ENCODE peak calls at places on chromosomes 11 and 22, in seven cellular contexts. E, I, H, Z, U, C and K are unnamed samples.

GRCh38 chr11:91104237-91104636 is 881.4 kb upstream of the CHORDC1 start:
- DNase-seq in C (peak), H (peak), U (no peak), I (no peak), Z (no peak), E (no peak), K (peak)

GRCh38 chr22:23227380-23227779 is 47.1 kb downstream of the BCR start:
- DNase-seq in I (no peak), Z (no peak), H (no peak), E (no peak), C (no peak), U (no peak), K (no peak)

GRCh38 chr22:22390989-22391388 is 117.6 kb downstream of the ZNF280B start:
- DNase-seq in E (no peak), U (no peak), Z (no peak), H (no peak), C (no peak), I (no peak), K (no peak)

GRCh38 chr11:35794850-35795249 is 132.3 kb downstream of the TRIM44 start:
- DNase-seq in C (peak), Z (no peak), H (no peak), E (no peak), I (no peak), U (no peak), K (peak)

GRCh38 chr22:36201630-36202312 is at the start of gene APOL4:
- DNase-seq in H (no peak), E (no peak), Z (peak), C (no peak), U (peak), I (no peak), K (no peak)

GRCh38 chr11:12179521-12179920 is 69.1 kb downstream of the MICAL2 start:
- DNase-seq in U (no peak), E (no peak), H (no peak), C (no peak), Z (no peak), I (no peak), K (no peak)

GRCh38 chr22:20111045-20111688 is 4.7 kb upstream of the RANBP1 start:
- DNase-seq in I (no peak), C (peak), U (no peak), Z (no peak), E (no peak), H (peak), K (no peak)

GRCh38 chr11:35235944-35236666 is 97.1 kb downstream of the CD44 start:
- DNase-seq in U (no peak), C (no peak), E (no peak), I (no peak), Z (peak), H (peak), K (no peak)

GRCh38 chr11:118194835-118195627 is 18.6 kb upstream of the SCN2B start:
- DNase-seq in Z (peak), U (peak), I (no peak), C (peak), H (peak), E (peak), K (peak)

GRCh38 chr22:45565973-45566372 is 63.3 kb downstream of the FBLN1 start:
- DNase-seq in U (no peak), C (no peak), H (no peak), E (no peak), Z (no peak), I (no peak), K (no peak)

GRCh38 chr11:66225054-66225453 is 43.4 kb upstream of the RAB1B start:
- DNase-seq in C (no peak), E (no peak), I (no peak), Z (no peak), H (no peak), U (no peak), K (no peak)

GRCh38 chr11:33721291-33721840 is 14.9 kb downstream of the CD59 start:
- DNase-seq in I (no peak), H (no peak), C (peak), U (no peak), E (no peak), Z (no peak), K (no peak)

GRCh38 chr11:36065436-36065835 is 121.6 kb downstream of the LDLRAD3 start:
- DNase-seq in H (no peak), U (no peak), Z (no peak), I (no peak), E (no peak), C (peak), K (no peak)

GRCh38 chr11:120385110-120385509 is 48.9 kb downstream of the ARHGEF12 start:
- DNase-seq in H (no peak), I (no peak), Z (no peak), E (no peak), U (no peak), C (peak), K (no peak)

GRCh38 chr11:108967571-108967970 is 302.7 kb downstream of the DDX10 start:
- DNase-seq in U (no peak), I (no peak), Z (no peak), E (no peak), C (no peak), H (no peak), K (no peak)

GRCh38 chr22:49609207-49609876 is 218.3 kb downstream of the BRD1 start:
- DNase-seq in E (no peak), Z (no peak), U (no peak), I (no peak), C (no peak), H (no peak), K (no peak)

GRCh38 chr11:34278175-34278574 is 79.6 kb downstream of the ABTB2 start:
- DNase-seq in E (no peak), H (no peak), C (no peak), Z (no peak), U (no peak), I (no peak), K (no peak)

GRCh38 chr11:3133456-3134217 is 31.5 kb downstream of the OSBPL5 start:
- DNase-seq in U (no peak), Z (peak), H (no peak), C (no peak), I (no peak), E (no peak), K (no peak)

GRCh38 chr11:117663826-117664225 is 133.2 kb downstream of the DSCAML1 start:
- DNase-seq in C (no peak), U (no peak), I (no peak), H (no peak), E (no peak), Z (no peak), K (no peak)

GRCh38 chr11:77259681-77260080 is 41.8 kb downstream of the GDPD4 start:
- DNase-seq in E (no peak), H (no peak), Z (no peak), U (no peak), I (no peak), C (peak), K (no peak)

GRCh38 chr11:123325535-123325934 is 104.5 kb upstream of the GRAMD1B start:
- DNase-seq in C (no peak), H (no peak), U (no peak), Z (no peak), E (no peak), I (no peak), K (no peak)

GRCh38 chr11:100949443-100949842 is 180.2 kb downstream of the PGR start:
- DNase-seq in I (no peak), E (no peak), U (no peak), C (no peak), Z (no peak), H (no peak), K (no peak)

GRCh38 chr11:59510917-59511589 is at the start of gene OR4D9:
- DNase-seq in H (no peak), U (no peak), Z (no peak), C (no peak), I (no peak), E (no peak), K (no peak)

GRCh38 chr11:44538375-44539054 is 26.9 kb upstream of the CD82 start:
- DNase-seq in C (peak), I (no peak), E (peak), U (peak), H (peak), Z (peak), K (peak)

GRCh38 chr11:101765932-101766331 is 148.9 kb upstream of the CEP126 start:
- DNase-seq in I (no peak), Z (no peak), U (no peak), E (no peak), H (no peak), C (no peak), K (no peak)

GRCh38 chr11:112412383-112412782 is 151.7 kb upstream of the PLET1 start:
- DNase-seq in Z (no peak), I (no peak), E (no peak), H (no peak), C (no peak), U (no peak), K (no peak)

GRCh38 chr22:46849951-46850350 is 87.5 kb downstream of the TBC1D22A start:
- DNase-seq in I (no peak), C (no peak), H (no peak), E (no peak), Z (no peak), U (no peak), K (no peak)

GRCh38 chr11:65399249-65399648 is 12.8 kb downstream of the FRMD8 start:
- DNase-seq in C (no peak), U (no peak), E (no peak), I (no peak), H (no peak), Z (no peak), K (no peak)

GRCh38 chr11:27395556-27396258 is 32.7 kb upstream of the CCDC34 start:
- DNase-seq in Z (peak), E (peak), I (no peak), C (peak), H (peak), U (no peak), K (no peak)

GRCh38 chr11:120622189-120622912 is 110.8 kb downstream of the GRIK4 start:
- DNase-seq in E (no peak), Z (no peak), I (no peak), U (no peak), H (no peak), C (no peak), K (no peak)

GRCh38 chr11:59078435-59078834 is 7.7 kb upstream of the GLYATL1B start:
- DNase-seq in Z (no peak), E (no peak), U (no peak), I (no peak), C (no peak), H (no peak), K (no peak)

GRCh38 chr11:85955531-85955930 is 100.3 kb downstream of the CCDC83 start:
- DNase-seq in Z (no peak), H (no peak), C (peak), U (no peak), I (no peak), E (no peak), K (no peak)

GRCh38 chr11:69088676-69089146 is 40.0 kb downstream of the TPCN2 start:
- DNase-seq in H (peak), U (peak), Z (peak), E (peak), C (peak), I (peak), K (peak)

GRCh38 chr22:23064381-23065068 is 5.8 kb upstream of the GNAZ start:
- DNase-seq in E (no peak), Z (no peak), C (no peak), U (no peak), H (no peak), I (no peak), K (no peak)

GRCh38 chr11:47565340-47566165 is at the start of gene PTPMT1:
- DNase-seq in E (peak), I (no peak), H (peak), Z (peak), U (peak), C (peak), K (peak)
- TF ChIP-seq POLR2A in E (no peak), I (peak), H (peak), Z (peak), U (no peak), C (peak), K (peak)

GRCh38 chr11:70400643-70401042 is 2.3 kb downstream of the CTTN start:
- DNase-seq in C (no peak), I (no peak), U (no peak), Z (no peak), H (no peak), E (no peak), K (no peak)
- TF ChIP-seq POLR2A in C (no peak), I (no peak), U (no peak), Z (no peak), H (no peak), E (no peak), K (no peak)

DNA sequence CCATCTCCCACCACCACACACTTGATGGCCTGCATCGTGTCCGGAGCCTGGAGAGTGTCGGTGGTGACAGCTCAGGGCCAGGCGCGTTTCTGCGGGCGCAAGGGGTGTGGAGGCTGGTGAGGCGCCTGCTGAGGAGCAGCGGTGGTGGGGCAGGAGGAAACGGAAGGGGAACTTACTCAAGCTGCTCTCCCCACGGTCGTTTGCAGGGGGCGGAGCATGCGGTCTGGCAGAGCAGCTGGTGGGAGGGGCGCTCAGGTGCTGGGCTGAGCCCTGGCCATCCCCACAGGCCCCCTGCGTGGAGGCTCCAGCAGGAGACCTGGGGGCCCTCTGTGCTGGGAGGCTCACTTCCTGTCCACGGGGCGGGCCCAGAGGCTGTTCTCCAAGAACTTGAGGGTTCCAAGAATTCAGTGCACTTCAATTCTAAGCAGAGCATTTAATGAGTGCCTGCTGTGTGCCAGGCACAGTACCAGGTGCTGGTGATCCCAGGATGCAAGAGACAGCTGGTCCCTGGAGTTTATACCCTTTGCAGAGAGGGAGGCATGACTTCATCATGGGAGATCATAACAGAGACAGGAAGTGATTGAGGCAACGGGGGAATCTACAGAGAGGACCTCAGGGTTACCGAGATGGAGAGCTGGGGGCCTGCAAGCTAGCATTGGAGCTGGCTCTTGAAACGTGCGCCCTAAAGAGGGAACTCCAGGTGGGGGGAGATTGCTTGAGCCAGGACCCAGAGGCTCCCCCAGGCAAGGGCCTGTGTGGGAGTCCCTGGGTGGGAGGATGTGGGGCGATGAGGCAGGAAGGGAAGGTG is at the start of gene RAC2:
- DNase-seq in E (no peak), C (peak), Z (peak), H (no peak), U (peak), I (no peak), K (peak)
- TF ChIP-seq POLR2A in E (no peak), C (no peak), Z (peak), H (no peak), U (no peak), I (peak), K (peak)

DNA sequence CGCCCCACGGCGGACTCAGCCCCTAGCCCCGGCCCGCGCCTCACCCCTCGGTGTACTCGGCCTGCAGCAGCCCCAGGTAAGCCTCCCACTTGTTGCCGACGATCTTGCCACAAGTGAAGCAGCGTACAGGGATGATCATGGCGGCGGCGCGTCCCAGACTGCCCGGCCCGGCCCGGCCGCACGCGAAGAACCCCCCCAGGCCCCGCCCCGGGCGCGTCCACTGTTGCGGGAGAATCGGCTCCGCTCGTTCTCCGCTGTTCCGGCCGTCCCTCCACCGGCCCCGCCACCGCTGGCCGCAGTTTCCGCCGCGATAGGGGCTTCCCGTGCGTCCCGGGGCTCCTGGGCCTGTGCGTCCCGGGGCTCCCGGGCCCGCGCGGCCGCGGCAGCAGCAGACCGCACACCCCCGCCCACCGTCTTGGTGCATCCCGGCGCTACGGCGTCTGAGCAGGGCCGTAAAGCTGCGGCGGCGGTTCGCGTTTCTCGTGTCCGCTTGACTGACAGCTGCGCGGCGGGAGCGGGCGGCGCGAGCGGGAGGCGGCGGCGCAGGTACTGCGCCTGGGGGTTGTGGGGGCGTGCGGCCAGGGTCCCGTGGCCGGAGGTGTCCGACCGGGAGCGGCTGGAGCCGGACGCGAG is at the start of the genes POLR2L and TSPAN4:
- DNase-seq in U (peak), C (peak), I (no peak), Z (peak), E (peak), H (no peak), K (no peak)
- TF ChIP-seq POLR2A in U (peak), C (peak), I (peak), Z (peak), E (peak), H (peak), K (peak)

GRCh38 chr22:25402501-25403283 is 161.8 kb upstream of the GRK3 start:
- DNase-seq in I (no peak), Z (peak), C (peak), E (peak), H (no peak), U (no peak), K (peak)
- TF ChIP-seq POLR2A in I (no peak), Z (no peak), C (no peak), E (no peak), H (no peak), U (no peak), K (no peak)

DNA sequence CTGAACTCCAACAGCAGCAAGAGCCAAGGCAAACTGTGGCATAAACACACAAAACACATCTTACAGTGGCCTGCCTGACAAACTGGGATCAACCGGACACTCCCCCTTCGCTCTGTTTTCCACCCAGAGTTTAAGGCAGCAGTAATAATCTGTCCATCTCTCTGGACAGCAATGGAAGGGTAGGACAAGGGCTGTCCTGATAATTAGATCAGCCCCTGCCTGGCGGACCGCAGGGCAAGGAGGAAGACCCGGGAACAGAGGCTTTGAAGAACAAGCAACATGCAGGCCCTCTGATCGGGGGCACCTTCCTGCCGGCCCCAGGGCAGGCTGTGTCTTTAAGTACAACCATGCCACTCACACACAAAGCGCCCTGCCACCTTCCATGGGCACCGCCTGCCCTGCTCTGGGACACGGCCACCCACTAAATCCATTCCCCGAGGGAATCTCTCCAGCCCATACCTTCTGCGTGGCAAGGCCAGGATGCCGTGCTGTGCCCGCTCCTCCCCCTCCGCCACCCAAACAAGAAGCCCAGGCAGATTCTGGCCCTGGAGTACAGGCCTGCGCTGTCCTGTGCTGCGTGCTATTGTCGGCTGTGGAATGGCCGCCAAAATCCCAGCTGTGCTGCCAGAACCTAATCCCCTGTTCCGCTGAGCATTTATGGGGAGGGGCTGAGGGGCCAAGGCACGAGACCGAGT is 38.8 kb downstream of the NUMA1 start:
- DNase-seq in Z (peak), H (peak), C (peak), U (peak), I (no peak), E (peak), K (peak)
- TF ChIP-seq POLR2A in Z (peak), H (peak), C (peak), U (no peak), I (peak), E (peak), K (peak)

DNA sequence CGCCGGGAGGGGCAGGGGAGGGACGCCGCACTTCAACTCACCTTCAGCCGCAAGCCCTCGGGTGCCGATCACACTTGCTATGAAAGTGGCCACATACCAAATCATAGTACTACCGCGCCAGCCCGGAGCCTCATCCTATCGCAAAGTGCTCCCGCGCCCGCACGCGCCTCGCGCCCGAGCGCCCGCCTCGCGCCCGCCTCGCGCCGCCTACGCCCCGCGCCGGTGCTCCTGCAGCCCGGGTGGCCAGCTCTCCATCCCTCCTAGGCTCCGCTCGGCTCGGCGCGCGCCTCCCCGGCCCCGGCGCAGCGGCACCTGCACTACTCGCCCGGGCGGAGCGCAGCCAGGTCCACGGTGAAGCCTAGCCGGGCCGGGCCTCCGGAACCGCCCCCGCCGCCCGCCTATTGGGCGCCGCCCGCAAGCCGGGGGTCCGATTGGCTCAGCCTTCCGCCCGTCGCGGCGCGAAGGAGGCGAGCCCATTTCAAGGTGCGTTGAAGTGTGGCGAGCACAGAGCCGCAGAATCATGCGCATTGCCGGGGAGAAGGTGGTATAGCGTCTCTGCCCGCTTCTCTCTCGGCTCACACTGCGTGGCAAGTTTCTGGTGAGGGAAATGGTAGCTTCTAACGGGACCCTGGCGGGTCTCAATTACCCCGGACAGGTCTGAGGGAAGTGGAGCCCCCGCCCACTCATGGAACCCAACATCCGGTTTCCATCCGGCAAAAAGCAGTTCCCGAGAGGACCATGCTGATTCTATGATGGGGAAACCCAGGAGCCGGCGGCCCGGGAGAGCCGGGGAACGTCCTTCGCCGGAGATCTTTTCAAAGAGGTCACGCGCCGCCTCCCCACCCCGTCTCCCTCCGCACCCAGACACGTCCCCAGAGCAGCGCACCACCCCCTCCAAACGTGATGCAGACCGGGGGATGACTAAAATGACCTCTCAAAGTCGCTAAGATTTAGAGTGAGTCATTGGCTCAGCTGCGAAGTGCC is at the start of gene IGSF9B:
- DNase-seq in C (peak), H (peak), I (peak), Z (peak), E (peak), U (peak), K (peak)
- TF ChIP-seq POLR2A in C (no peak), H (no peak), I (no peak), Z (no peak), E (peak), U (no peak), K (peak)